ENCODE peak calls at places on chromosomes 2 and 18, in six cellular contexts. One of them, this sample, is unnamed.

GRCh38 chr2:20185176-20186022 is 39.5 kb downstream of the SDC1 start:
- DNase-seq in fibroblast of mammary gland: no peak
- DNase-seq in mucosa of descending colon: peak; percentile 25
- DNase-seq in PC-3: peak; percentile 25
- DNase-seq in RWPE1: no peak
- DNase-seq in sigmoid colon: no peak
- DNase-seq in this sample: no peak

GRCh38 chr2:236955675-236956618 is 129.7 kb upstream of the COPS8 start:
- DNase-seq in fibroblast of mammary gland: peak; percentile 47
- DNase-seq in PC-3: no peak
- DNase-seq in mucosa of descending colon: no peak
- DNase-seq in sigmoid colon: peak; percentile 29
- DNase-seq in RWPE1: no peak
- DNase-seq in this sample: no peak

GRCh38 chr2:39563572-39563971 is 102.1 kb upstream of the TMEM178A start:
- DNase-seq in PC-3: no peak
- DNase-seq in sigmoid colon: no peak
- DNase-seq in mucosa of descending colon: no peak
- DNase-seq in RWPE1: no peak
- DNase-seq in fibroblast of mammary gland: no peak
- DNase-seq in this sample: no peak

GRCh38 chr18:22828171-22828570 is 105.0 kb upstream of the RBBP8 start:
- DNase-seq in mucosa of descending colon: no peak
- DNase-seq in fibroblast of mammary gland: peak; percentile 62
- DNase-seq in PC-3: peak; percentile 92
- DNase-seq in sigmoid colon: no peak
- DNase-seq in RWPE1: peak; percentile 64
- DNase-seq in this sample: no peak

GRCh38 chr18:26711806-26712205 is 153.7 kb downstream of the AQP4 start:
- DNase-seq in RWPE1: no peak
- DNase-seq in fibroblast of mammary gland: no peak
- DNase-seq in PC-3: no peak
- DNase-seq in sigmoid colon: no peak
- DNase-seq in mucosa of descending colon: no peak
- DNase-seq in this sample: no peak

GRCh38 chr2:75710220-75710576 is 517 bp downstream of the GCFC2 start:
- DNase-seq in RWPE1: no peak
- DNase-seq in fibroblast of mammary gland: no peak
- DNase-seq in mucosa of descending colon: no peak
- DNase-seq in sigmoid colon: no peak
- DNase-seq in PC-3: no peak
- DNase-seq in this sample: no peak

GRCh38 chr2:54404270-54404669 is 51.9 kb upstream of the SPTBN1 start:
- DNase-seq in sigmoid colon: no peak
- DNase-seq in fibroblast of mammary gland: peak; percentile 58
- DNase-seq in mucosa of descending colon: no peak
- DNase-seq in PC-3: no peak
- DNase-seq in RWPE1: no peak
- DNase-seq in this sample: no peak

GRCh38 chr2:231877533-231878456 is 48.4 kb downstream of the NPPC start:
- DNase-seq in mucosa of descending colon: no peak
- DNase-seq in PC-3: peak; percentile 12
- DNase-seq in fibroblast of mammary gland: no peak
- DNase-seq in sigmoid colon: no peak
- DNase-seq in RWPE1: peak; percentile 40
- DNase-seq in this sample: no peak

GRCh38 chr2:26325851-26326250 is 20.1 kb upstream of the SELENOI start:
- DNase-seq in RWPE1: no peak
- DNase-seq in sigmoid colon: no peak
- DNase-seq in fibroblast of mammary gland: peak; percentile 82
- DNase-seq in PC-3: peak; percentile 37
- DNase-seq in mucosa of descending colon: no peak
- DNase-seq in this sample: no peak

GRCh38 chr2:231926180-231926741 is at the start of gene NPPC:
- DNase-seq in sigmoid colon: peak; percentile 76
- DNase-seq in fibroblast of mammary gland: peak; percentile 40
- DNase-seq in mucosa of descending colon: peak; percentile 47
- DNase-seq in RWPE1: peak; percentile 62
- DNase-seq in PC-3: peak; percentile 19
- DNase-seq in this sample: no peak

GRCh38 chr18:63179422-63179821 is 140.1 kb downstream of the BCL2 start:
- DNase-seq in fibroblast of mammary gland: no peak
- DNase-seq in sigmoid colon: no peak
- DNase-seq in mucosa of descending colon: no peak
- DNase-seq in PC-3: no peak
- DNase-seq in RWPE1: no peak
- DNase-seq in this sample: no peak

GRCh38 chr2:240161087-240161750 is 20.8 kb upstream of the OTOS start:
- DNase-seq in mucosa of descending colon: peak; percentile 11
- DNase-seq in fibroblast of mammary gland: no peak
- DNase-seq in RWPE1: no peak
- DNase-seq in PC-3: no peak
- DNase-seq in sigmoid colon: peak; percentile 50
- DNase-seq in this sample: no peak

GRCh38 chr2:16633632-16634430 is 31.8 kb downstream of the CYRIA start:
- DNase-seq in RWPE1: peak; percentile 42
- DNase-seq in PC-3: no peak
- DNase-seq in mucosa of descending colon: no peak
- DNase-seq in sigmoid colon: no peak
- DNase-seq in fibroblast of mammary gland: peak; percentile 70
- DNase-seq in this sample: no peak

GRCh38 chr18:3594760-3595241 is 144.8 kb downstream of the TGIF1 start:
- DNase-seq in sigmoid colon: no peak
- DNase-seq in fibroblast of mammary gland: no peak
- DNase-seq in PC-3: peak; percentile 35
- DNase-seq in RWPE1: no peak
- DNase-seq in mucosa of descending colon: peak; percentile 59
- DNase-seq in this sample: no peak

GRCh38 chr18:26014462-26014861 is 76.0 kb downstream of the SS18 start:
- DNase-seq in sigmoid colon: no peak
- DNase-seq in RWPE1: no peak
- DNase-seq in fibroblast of mammary gland: no peak
- DNase-seq in mucosa of descending colon: no peak
- DNase-seq in PC-3: no peak
- DNase-seq in this sample: no peak

GRCh38 chr2:239383036-239383795 is 17.6 kb downstream of the HDAC4 start:
- DNase-seq in RWPE1: no peak
- DNase-seq in PC-3: no peak
- DNase-seq in mucosa of descending colon: peak; percentile 8
- DNase-seq in sigmoid colon: peak; percentile 48
- DNase-seq in fibroblast of mammary gland: no peak
- DNase-seq in this sample: no peak

GRCh38 chr18:75428490-75428889 is 987 bp upstream of the SMIM21 start:
- DNase-seq in fibroblast of mammary gland: no peak
- DNase-seq in sigmoid colon: no peak
- DNase-seq in mucosa of descending colon: no peak
- DNase-seq in RWPE1: no peak
- DNase-seq in PC-3: no peak
- DNase-seq in this sample: no peak

GRCh38 chr18:50126466-50126865 is 68.5 kb downstream of the MYO5B start:
- DNase-seq in fibroblast of mammary gland: peak; percentile 5
- DNase-seq in sigmoid colon: no peak
- DNase-seq in mucosa of descending colon: no peak
- DNase-seq in PC-3: no peak
- DNase-seq in RWPE1: no peak
- DNase-seq in this sample: no peak

GRCh38 chr2:226799976-226800940 is 638 bp upstream of the IRS1 start:
- DNase-seq in RWPE1: no peak
- DNase-seq in sigmoid colon: peak; percentile 71
- DNase-seq in PC-3: peak; percentile 54
- DNase-seq in fibroblast of mammary gland: no peak
- DNase-seq in mucosa of descending colon: peak; percentile 40
- DNase-seq in this sample: no peak

DNA sequence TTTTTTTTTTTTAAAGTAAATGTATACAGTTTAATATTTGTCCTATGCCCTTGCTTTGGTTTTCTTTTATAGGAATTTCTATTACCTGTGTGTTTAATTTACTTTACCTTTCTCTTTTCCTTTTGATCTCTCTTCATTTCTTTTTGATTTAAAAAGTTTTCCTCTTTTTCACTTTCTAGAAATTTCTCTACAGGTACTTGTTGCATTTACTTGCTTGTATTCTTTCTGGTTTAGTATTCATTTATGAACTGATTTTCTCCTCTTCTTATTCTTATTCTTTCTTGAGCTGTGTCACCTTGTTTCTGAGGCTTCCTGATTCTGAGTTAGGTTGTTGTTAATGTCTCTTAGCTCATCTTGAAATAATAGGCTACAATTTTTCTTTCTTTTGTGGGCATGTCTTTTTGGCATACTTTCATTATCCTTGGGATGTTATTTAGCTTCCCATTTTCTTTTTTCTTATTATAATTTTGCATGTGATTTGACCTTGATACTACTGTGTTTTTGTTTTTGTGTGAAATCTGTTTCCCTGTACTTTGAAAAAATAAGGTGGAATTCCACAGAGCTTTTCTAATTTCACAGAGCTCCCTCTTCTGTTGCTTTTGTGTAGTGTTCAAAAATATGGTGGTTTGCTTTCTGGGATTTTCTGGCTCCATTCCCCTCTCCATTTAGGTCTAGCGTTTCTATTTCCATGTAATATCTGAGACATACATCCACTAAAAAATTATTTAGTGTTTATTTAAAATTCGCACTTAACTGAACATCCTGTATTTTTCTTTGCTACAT is 25.5 kb upstream of the ALMS1 start:
- DNase-seq in RWPE1: no peak
- DNase-seq in mucosa of descending colon: no peak
- DNase-seq in fibroblast of mammary gland: peak; percentile 8
- DNase-seq in PC-3: peak; percentile 31
- DNase-seq in sigmoid colon: no peak
- DNase-seq in this sample: no peak
- TF ChIP-seq CTCF in RWPE1: peak; percentile 19
- TF ChIP-seq CTCF in mucosa of descending colon: no peak
- TF ChIP-seq CTCF in fibroblast of mammary gland: peak; percentile 46
- TF ChIP-seq CTCF in PC-3: peak; percentile 62
- TF ChIP-seq CTCF in sigmoid colon: no peak
- TF ChIP-seq CTCF in this sample: peak; percentile 31

GRCh38 chr18:813405-814071 is 1.5 kb upstream of the YES1 start:
- DNase-seq in fibroblast of mammary gland: no peak
- DNase-seq in sigmoid colon: no peak
- DNase-seq in RWPE1: no peak
- DNase-seq in mucosa of descending colon: no peak
- DNase-seq in PC-3: no peak
- DNase-seq in this sample: no peak

GRCh38 chr18:812123-812672 is at the start of gene YES1:
- DNase-seq in sigmoid colon: peak; percentile 90
- DNase-seq in mucosa of descending colon: peak; percentile 91
- DNase-seq in PC-3: peak; percentile 85
- DNase-seq in fibroblast of mammary gland: peak; percentile 58
- DNase-seq in RWPE1: peak; percentile 89
- DNase-seq in this sample: no peak

GRCh38 chr18:812673-813404 is 797 bp upstream of the YES1 start:
- DNase-seq in PC-3: peak; percentile 95
- DNase-seq in mucosa of descending colon: peak; percentile 81
- DNase-seq in fibroblast of mammary gland: peak; percentile 95
- DNase-seq in sigmoid colon: peak; percentile 93
- DNase-seq in RWPE1: peak; percentile 61
- DNase-seq in this sample: no peak

GRCh38 chr18:809985-810642 is 1.9 kb downstream of the YES1 start:
- DNase-seq in RWPE1: no peak
- DNase-seq in mucosa of descending colon: no peak
- DNase-seq in fibroblast of mammary gland: no peak
- DNase-seq in PC-3: no peak
- DNase-seq in sigmoid colon: no peak
- DNase-seq in this sample: no peak

GRCh38 chr18:811192-812122 is 585 bp downstream of the YES1 start:
- DNase-seq in fibroblast of mammary gland: peak; percentile 29
- DNase-seq in mucosa of descending colon: peak; percentile 75
- DNase-seq in sigmoid colon: peak; percentile 73
- DNase-seq in PC-3: peak; percentile 37
- DNase-seq in RWPE1: peak; percentile 57
- DNase-seq in this sample: no peak
- TF ChIP-seq CTCF in fibroblast of mammary gland: no peak
- TF ChIP-seq CTCF in mucosa of descending colon: no peak
- TF ChIP-seq CTCF in sigmoid colon: no peak
- TF ChIP-seq CTCF in PC-3: no peak
- TF ChIP-seq CTCF in RWPE1: no peak
- TF ChIP-seq CTCF in this sample: no peak

GRCh38 chr2:101776172-101777043 is 78.9 kb downstream of the MAP4K4 start:
- DNase-seq in sigmoid colon: no peak
- DNase-seq in mucosa of descending colon: no peak
- DNase-seq in fibroblast of mammary gland: no peak
- DNase-seq in RWPE1: no peak
- DNase-seq in PC-3: no peak
- DNase-seq in this sample: no peak
- TF ChIP-seq CTCF in sigmoid colon: no peak
- TF ChIP-seq CTCF in mucosa of descending colon: no peak
- TF ChIP-seq CTCF in fibroblast of mammary gland: peak; percentile 28
- TF ChIP-seq CTCF in RWPE1: no peak
- TF ChIP-seq CTCF in PC-3: no peak
- TF ChIP-seq CTCF in this sample: no peak

GRCh38 chr2:176817061-176817565 is 395.5 kb upstream of the HNRNPA3 start:
- DNase-seq in RWPE1: no peak
- DNase-seq in fibroblast of mammary gland: peak; percentile 9
- DNase-seq in mucosa of descending colon: no peak
- DNase-seq in PC-3: peak; percentile 15
- DNase-seq in sigmoid colon: no peak
- DNase-seq in this sample: no peak
- TF ChIP-seq CTCF in RWPE1: no peak
- TF ChIP-seq CTCF in fibroblast of mammary gland: peak; percentile 10
- TF ChIP-seq CTCF in mucosa of descending colon: no peak
- TF ChIP-seq CTCF in PC-3: peak; percentile 37
- TF ChIP-seq CTCF in sigmoid colon: no peak
- TF ChIP-seq CTCF in this sample: peak; percentile 15

DNA sequence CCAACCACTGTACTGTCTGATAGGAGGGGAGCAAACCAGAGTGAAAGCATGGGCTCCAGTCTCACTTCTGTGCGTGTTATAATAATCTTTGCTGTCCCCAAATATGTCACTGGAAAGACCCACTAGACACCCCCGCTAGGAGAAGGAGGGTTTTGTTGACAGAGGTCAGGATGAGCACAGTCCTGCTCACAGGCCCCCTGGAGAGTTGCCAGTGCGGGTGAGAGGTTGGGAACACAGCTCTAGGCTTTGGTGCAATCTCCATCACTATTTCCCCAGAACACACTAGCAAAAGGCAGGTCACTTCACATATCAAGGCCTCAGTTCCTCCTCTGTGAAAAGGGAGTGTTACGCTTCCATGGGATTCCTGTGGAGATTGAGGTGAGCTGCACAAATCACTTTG is 9.7 kb downstream of the XDH start:
- DNase-seq in mucosa of descending colon: no peak
- DNase-seq in RWPE1: no peak
- DNase-seq in fibroblast of mammary gland: peak; percentile 33
- DNase-seq in PC-3: peak; percentile 62
- DNase-seq in sigmoid colon: no peak
- DNase-seq in this sample: no peak
- TF ChIP-seq CTCF in mucosa of descending colon: no peak
- TF ChIP-seq CTCF in RWPE1: no peak
- TF ChIP-seq CTCF in fibroblast of mammary gland: no peak
- TF ChIP-seq CTCF in PC-3: no peak
- TF ChIP-seq CTCF in sigmoid colon: no peak
- TF ChIP-seq CTCF in this sample: no peak